ENCODE peak calls at places on chromosome 3, in four cellular contexts. H, W, U and Z are unnamed samples.

GRCh38 chr3:25128735-25129134 is 299.3 kb upstream of the RARB start:
- DNase-seq in W (no peak), H (no peak), U (no peak), Z (no peak)

GRCh38 chr3:182019926-182020325 is 308.2 kb downstream of the SOX2 start:
- DNase-seq in W (no peak), U (no peak), H (no peak), Z (no peak)

GRCh38 chr3:23079976-23080375 is 123.2 kb upstream of the UBE2E2 start:
- DNase-seq in W (no peak), H (no peak), U (no peak), Z (no peak)

GRCh38 chr3:39146611-39147373 is 6.6 kb downstream of the CSRNP1 start:
- DNase-seq in W (no peak), H (peak), U (no peak), Z (peak)

GRCh38 chr3:63192248-63192647 is 85.9 kb upstream of the SYNPR start:
- DNase-seq in H (no peak), U (no peak), W (no peak), Z (no peak)

GRCh38 chr3:140223197-140223596 is 288.2 kb downstream of the CLSTN2 start:
- DNase-seq in H (no peak), U (no peak), W (no peak), Z (no peak)

GRCh38 chr3:154060606-154061380 is 60.4 kb upstream of the ARHGEF26 start:
- DNase-seq in U (no peak), H (no peak), W (no peak), Z (no peak)

GRCh38 chr3:150543128-150543527 is 3.2 kb downstream of the SERP1 start:
- DNase-seq in U (no peak), H (no peak), W (no peak), Z (no peak)

GRCh38 chr3:16410659-16411058 is 102.8 kb downstream of the RFTN1 start:
- DNase-seq in U (no peak), H (no peak), W (no peak), Z (no peak)

GRCh38 chr3:44954289-44954688 is 21.7 kb downstream of the ZDHHC3 start:
- DNase-seq in U (no peak), W (no peak), H (no peak), Z (no peak)

GRCh38 chr3:190012784-190013183 is 107.9 kb downstream of the P3H2 start:
- DNase-seq in U (no peak), H (no peak), W (no peak), Z (no peak)

GRCh38 chr3:160454995-160455394 is 5.4 kb upstream of the TRIM59 start:
- DNase-seq in H (no peak), U (no peak), W (no peak), Z (no peak)

GRCh38 chr3:11610700-11611099 is 33.0 kb downstream of the VGLL4 start:
- DNase-seq in W (no peak), H (no peak), U (no peak), Z (no peak)

GRCh38 chr3:173659972-173660371 is 262.4 kb downstream of the NLGN1 start:
- DNase-seq in H (no peak), W (no peak), U (no peak), Z (no peak)

GRCh38 chr3:52245322-52246263 is at the start of gene PPM1M:
- DNase-seq in U (peak), H (no peak), W (no peak), Z (peak)

GRCh38 chr3:179071161-179071568 is 444 bp downstream of the ZMAT3 start:
- DNase-seq in W (no peak), U (no peak), H (peak), Z (no peak)

GRCh38 chr3:117524890-117525289 is 815.3 kb downstream of the TUSC7 start:
- DNase-seq in H (no peak), W (no peak), U (no peak), Z (no peak)

GRCh38 chr3:66492672-66493071 is 8.2 kb downstream of the LRIG1 start:
- DNase-seq in H (no peak), U (no peak), W (no peak), Z (no peak)

GRCh38 chr3:12870942-12871341 is 29.6 kb upstream of the RPL32 start:
- DNase-seq in H (no peak), W (no peak), U (no peak), Z (no peak)

GRCh38 chr3:50264389-50264963 is 4.5 kb upstream of the SEMA3B start:
- DNase-seq in W (no peak), U (peak), H (peak), Z (peak)

GRCh38 chr3:9949115-9949514 is 3.1 kb downstream of the PRRT3 start:
- DNase-seq in H (no peak), W (no peak), U (no peak), Z (no peak)

GRCh38 chr3:126556637-126557414 is 1.9 kb downstream of the C3orf22 start:
- DNase-seq in W (no peak), U (no peak), H (no peak), Z (no peak)

DNA sequence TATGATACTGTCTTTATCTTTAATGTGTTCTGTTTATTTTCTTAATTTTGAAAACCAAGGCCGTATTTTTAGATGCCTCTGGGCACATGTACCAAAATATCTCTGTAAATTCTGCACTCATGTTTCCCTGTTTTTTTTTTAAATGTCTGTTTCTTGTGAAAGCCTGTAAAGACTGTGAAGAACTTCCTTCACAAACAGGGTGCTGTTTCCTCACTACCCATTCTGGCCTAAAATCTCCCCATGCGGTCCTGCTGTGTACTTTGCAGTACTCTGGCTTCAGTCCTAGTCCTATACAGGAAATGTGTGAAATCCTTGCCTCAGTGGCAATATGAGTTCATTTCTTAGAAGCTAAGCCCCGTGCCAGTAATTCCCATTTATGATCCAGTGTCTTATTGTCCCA is 133.4 kb upstream of the ZBTB20 start:
- DNase-seq in W (no peak), H (no peak), U (no peak), Z (no peak)
- TF ChIP-seq SIN3A in W (no peak), H (no peak), U (no peak), Z (no peak)

DNA sequence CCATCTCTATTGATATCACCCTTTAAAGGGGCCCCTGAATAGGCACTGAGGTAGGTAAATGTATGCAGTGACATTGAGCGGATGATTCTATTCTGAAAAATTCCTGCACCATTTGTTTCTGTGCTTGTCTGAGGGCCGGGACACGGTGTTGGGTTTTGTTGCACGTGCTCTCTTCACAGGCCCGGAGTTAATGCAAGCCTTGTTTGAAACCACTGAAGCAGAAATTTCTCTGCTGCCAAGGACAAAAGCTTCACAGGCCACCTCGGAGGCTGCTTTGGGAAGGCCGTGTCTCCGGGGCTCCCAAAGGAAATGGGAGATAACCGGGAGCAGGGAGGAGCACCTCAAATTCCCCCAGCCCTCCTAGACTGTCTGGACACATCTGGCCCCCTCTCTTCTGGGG is 179.4 kb downstream of the OPA1 start:
- DNase-seq in H (peak), U (no peak), W (no peak), Z (no peak)
- TF ChIP-seq NFIC in H (no peak), U (no peak), W (no peak), Z (no peak)

GRCh38 chr3:43949594-43949993 is 258.9 kb downstream of the ABHD5 start:
- DNase-seq in W (no peak), H (no peak), U (no peak), Z (no peak)

GRCh38 chr3:43951813-43952212 is 261.1 kb downstream of the ABHD5 start:
- DNase-seq in H (no peak), U (no peak), W (no peak), Z (no peak)

GRCh38 chr3:43953375-43953774 is 262.6 kb downstream of the ABHD5 start:
- DNase-seq in U (no peak), H (no peak), W (no peak), Z (no peak)

GRCh38 chr3:43948013-43948412 is 257.3 kb downstream of the ABHD5 start:
- DNase-seq in H (no peak), U (no peak), W (no peak), Z (no peak)

GRCh38 chr3:43950775-43951174 is 260.0 kb downstream of the ABHD5 start:
- DNase-seq in U (no peak), W (no peak), H (no peak), Z (no peak)
- TF ChIP-seq SIN3A in U (no peak), W (no peak), H (no peak), Z (no peak)

GRCh38 chr3:54121404-54122045 is 827 bp upstream of the CACNA2D3 start:
- DNase-seq in W (no peak), H (no peak), U (no peak), Z (peak)

GRCh38 chr3:54123538-54124196 is 1.3 kb downstream of the CACNA2D3 start:
- DNase-seq in U (no peak), H (no peak), W (no peak), Z (peak)

GRCh38 chr3:54122802-54123537 is 618 bp downstream of the CACNA2D3 start:
- DNase-seq in U (no peak), H (no peak), W (no peak), Z (peak)

GRCh38 chr3:54120657-54121403 is 1.5 kb upstream of the CACNA2D3 start:
- DNase-seq in H (no peak), U (no peak), W (no peak), Z (peak)

DNA sequence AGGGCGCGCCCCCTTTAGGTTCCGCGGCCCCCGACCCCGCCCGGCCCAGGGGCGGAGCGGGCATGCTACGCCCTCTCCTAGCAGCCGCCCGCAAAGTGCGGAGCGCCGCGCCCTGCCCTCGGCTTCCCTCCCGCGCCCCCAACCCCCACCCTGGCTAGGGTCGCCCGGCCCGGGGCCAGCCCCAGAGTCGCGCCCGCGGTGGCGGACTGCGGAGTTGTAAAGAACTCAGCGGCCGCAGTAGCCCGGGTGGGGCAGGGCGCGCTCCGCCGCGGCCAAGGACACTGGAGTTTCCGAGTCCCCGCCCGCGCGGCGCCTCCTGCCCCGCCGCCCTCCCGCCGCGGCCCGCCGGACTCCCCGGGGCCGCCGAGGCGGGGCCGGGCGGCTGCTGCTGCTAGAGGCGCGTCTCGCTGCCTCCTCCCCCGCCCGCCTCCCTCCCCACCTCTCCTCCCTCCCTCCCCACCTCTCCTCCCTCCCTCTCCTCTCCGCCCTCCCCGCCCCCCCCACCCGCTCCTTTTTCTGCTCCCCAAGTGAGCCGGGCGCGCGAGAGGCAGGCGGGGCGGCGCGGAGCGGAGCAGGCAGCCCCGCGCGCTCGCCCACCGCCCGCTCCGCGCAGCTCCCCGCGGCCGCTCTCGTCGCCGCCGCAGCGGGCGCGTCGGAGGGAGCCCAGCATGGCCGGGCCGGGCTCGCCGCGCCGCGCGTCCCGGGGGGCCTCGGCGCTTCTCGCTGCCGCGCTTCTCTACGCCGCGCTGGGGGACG is at the start of gene CACNA2D3:
- DNase-seq in U (no peak), H (no peak), W (no peak), Z (peak)
- TF ChIP-seq NFIC in U (no peak), H (no peak), W (no peak), Z (no peak)

DNA sequence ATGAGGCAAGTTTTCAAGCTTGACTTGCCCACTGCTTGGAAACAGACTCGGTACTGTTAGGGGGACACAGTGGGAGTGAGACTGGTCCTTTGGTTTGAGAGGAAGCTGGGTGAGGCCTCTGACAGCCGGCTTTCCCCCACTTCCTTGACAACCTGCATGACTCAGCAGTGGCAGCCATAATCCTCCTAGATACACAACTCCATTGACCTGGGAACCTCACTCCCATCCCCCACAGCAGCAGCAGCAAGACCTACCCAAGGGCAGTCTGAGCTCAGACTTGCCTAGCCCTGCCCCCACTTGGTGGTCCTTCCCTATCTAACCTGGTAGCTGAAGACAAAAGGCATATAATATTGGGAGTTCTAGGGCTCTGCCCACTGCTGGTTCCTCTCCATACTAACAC is 1043.5 kb upstream of the ALCAM start:
- DNase-seq in H (no peak), U (no peak), W (no peak), Z (no peak)
- TF ChIP-seq SIN3A in H (no peak), U (no peak), W (no peak), Z (no peak)

GRCh38 chr3:146496726-146497125 is 27.4 kb upstream of the PLSCR2 start:
- DNase-seq in H (no peak), U (peak), W (no peak), Z (no peak)
- TF ChIP-seq NFIC in H (no peak), U (peak), W (no peak), Z (no peak)

GRCh38 chr3:36842275-36842674 is 77.9 kb upstream of the DCLK3 start:
- DNase-seq in U (no peak), W (no peak), H (no peak), Z (no peak)

GRCh38 chr3:36846406-36846805 is 82.1 kb upstream of the DCLK3 start:
- DNase-seq in W (no peak), U (no peak), H (no peak), Z (no peak)

GRCh38 chr3:36840453-36840921 is 76.1 kb upstream of the DCLK3 start:
- DNase-seq in U (no peak), W (no peak), H (no peak), Z (no peak)

DNA sequence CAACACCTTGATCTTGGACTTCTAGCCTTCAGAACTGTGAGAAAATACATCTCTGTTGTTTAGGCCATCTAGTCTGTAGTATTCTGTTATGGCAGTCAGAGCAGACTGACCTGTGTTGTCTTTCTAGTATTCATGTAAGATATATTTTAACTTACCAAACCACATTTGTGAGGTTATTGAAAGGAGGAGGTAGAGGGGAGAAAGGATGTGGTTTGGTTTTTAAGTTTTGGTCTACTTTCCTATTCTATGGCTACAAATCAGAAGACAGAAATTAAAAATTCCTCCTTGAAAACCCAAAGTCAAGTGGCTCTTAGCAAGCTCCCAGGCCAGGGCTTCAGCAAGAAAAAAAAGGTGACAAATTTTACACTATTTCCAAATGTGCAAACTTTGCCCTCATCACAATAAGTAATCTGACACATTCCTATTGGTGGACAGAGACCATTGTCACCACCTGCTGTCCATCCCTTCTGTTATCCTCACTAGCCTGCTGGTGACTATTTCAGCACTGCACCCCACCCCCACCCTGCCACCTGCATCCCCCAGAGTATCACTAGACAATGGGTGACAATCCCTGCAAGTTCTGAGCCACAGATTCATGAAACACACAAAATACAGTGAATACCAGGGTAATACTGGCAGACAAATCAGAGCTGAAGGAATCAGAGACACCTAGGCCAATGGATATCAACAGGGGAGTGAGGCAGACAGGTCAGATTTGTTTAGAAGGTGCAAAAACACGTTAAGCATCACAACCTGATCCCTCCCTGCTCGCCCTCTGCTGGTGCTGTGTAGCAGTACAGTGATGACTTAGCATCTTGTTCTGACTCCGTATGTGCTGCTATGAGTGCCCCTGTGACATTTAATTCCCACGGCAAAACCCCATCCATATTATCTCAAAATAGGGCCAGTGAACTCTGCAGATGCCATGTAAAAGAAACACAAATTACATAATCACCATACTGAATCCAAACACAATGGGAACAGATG is 79.0 kb upstream of the DCLK3 start:
- DNase-seq in U (peak), W (peak), H (peak), Z (peak)
- TF ChIP-seq SIN3A in U (no peak), W (no peak), H (no peak), Z (no peak)